ENCODE peak calls at places on chromosomes 6 and 20, in six cellular contexts. T is suprapubic skin, B is prostate gland, X is stomach, Y is A549, V is astrocyte. Q is an unnamed sample.
A peak's percentile ranks its signal among the peaks of the same experiment; 100 is the strongest.

GRCh38 chr6:75572072-75572471 is 29.6 kb upstream of the SENP6 start:
- DNase-seq in X (no peak), T (no peak), V (no peak), Y (no peak), B (no peak), Q (no peak)

GRCh38 chr6:30447237-30447636 is 42.1 kb upstream of the HLA-E start:
- DNase-seq in Y (peak; percentile 32), T (no peak), V (no peak), X (no peak), B (no peak), Q (no peak)

GRCh38 chr6:112163295-112164257 is 76.2 kb downstream of the FAM229B start:
- DNase-seq in Y (peak; percentile 35), B (peak; percentile 46), X (peak; percentile 83), V (no peak), T (no peak), Q (peak; percentile 76)

GRCh38 chr6:112030206-112030932 is 23.5 kb upstream of the CCN6 start:
- DNase-seq in Y (no peak), T (no peak), B (no peak), V (no peak), X (no peak), Q (no peak)

GRCh38 chr6:11367638-11368199 is 135.3 kb upstream of the NEDD9 start:
- DNase-seq in X (no peak), V (no peak), B (no peak), T (no peak), Y (peak; percentile 55), Q (no peak)

GRCh38 chr20:60352580-60352979 is 394.4 kb downstream of the CDH26 start:
- DNase-seq in Y (no peak), V (no peak), B (no peak), T (no peak), X (no peak), Q (no peak)

GRCh38 chr6:23180504-23181293 is 611.3 kb downstream of the HDGFL1 start:
- DNase-seq in V (peak; percentile 86), B (peak; percentile 10), Y (no peak), X (peak; percentile 53), T (no peak), Q (peak; percentile 50)

GRCh38 chr6:56951049-56951816 is 3.7 kb upstream of the BEND6 start:
- DNase-seq in Y (no peak), B (no peak), V (no peak), X (no peak), T (no peak), Q (no peak)

GRCh38 chr6:5082487-5083306 is 2.4 kb upstream of the PPP1R3G start:
- DNase-seq in V (peak; percentile 74), B (no peak), T (peak; percentile 85), Y (peak; percentile 61), X (no peak), Q (no peak)

GRCh38 chr6:36386495-36387439 is 702 bp downstream of the ETV7 start:
- DNase-seq in V (peak; percentile 51), T (no peak), B (peak; percentile 30), Y (peak; percentile 15), X (peak; percentile 43), Q (peak; percentile 63)
- H3K4me3 ChIP-seq in V (peak overlapping the region; percentile 65), T (peak overlapping the region; percentile 75), B (peak overlapping the region; percentile 45), Y (peak overlapping the region; percentile 34), X (peak overlapping the region; percentile 75), Q (peak overlapping the region; percentile 81)

DNA sequence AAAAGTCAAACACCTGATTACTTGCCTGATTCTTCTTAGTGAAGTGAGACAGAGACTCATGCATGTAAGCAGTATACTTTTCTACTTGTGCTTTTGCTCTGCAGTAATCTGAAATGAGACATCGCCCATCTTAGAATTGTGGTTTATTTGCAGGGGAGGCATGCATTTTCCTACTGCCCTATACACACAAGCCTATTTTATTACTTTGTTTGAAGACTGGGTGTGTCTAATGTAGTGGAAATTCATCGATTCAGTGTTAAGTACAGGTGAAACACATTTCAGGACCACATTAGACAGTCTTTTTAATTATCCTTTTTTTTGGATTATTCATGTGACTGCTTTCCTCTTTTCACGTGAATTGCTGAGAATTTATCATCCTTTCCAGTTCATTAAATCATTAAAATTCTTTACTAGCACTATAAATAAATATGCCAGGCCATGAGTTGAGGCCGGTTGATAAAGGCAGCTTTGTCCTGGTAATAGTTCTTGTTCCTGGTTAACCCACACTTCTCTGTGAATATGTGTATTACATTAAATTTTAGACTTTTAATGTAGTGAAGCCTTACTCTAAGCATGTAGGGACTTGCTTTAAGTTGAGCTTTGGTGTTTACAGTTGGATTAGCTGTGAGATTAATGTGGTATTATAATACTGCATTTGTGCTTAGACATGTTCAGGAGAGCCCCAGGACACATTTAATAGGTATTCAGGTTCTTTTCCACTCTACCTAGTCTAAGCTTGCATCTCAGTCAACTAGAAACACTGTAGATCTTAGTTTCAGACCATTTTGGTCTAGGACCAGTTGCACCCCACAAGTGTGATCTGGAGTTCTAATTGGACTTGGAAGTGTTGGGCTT is 10.8 kb upstream of the BTBD3 start:
- DNase-seq in B (no peak), X (no peak), V (peak; percentile 25), Y (no peak), T (no peak), Q (no peak)
- H3K27ac ChIP-seq in B (peak overlapping the region; percentile 28), X (peak overlapping the region; percentile 62), V (no peak overlapping the region), Y (no peak overlapping the region), T (peak overlapping the region; percentile 55), Q (no peak overlapping the region)

DNA sequence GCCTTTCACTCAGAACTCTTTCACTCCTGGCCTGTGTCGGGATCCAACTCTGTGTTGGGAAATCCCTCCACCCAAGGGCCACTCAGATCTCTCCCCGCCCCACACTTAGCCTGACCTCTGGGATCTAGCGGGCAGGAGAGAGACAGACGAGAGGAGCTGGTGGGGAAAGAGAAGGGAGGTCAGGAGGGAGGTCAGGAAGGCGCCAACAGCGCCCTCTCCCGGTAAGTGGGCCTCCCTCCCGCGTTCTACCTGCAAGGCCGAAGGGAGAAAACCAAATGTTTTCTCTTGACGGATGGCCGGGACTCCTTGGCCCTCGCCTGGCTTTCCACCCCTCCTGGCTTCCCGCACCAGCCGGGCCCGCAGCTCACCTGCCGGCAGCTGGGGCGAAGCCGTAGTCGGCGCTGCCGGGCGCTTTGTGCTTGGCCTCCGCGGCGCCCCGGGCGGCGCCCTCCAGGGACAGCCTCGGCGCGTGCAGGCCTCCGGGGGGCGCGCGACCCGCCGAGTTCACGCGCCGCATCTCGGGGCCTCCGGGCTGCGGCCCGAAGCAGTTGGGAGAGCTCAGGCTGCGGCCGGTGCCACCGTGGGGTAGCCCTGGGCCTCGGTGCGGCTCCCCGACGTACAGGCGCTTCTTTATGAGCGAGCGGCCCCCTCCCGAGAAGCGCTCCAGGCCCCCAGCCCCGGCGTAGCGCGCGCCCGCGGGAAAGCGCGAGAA is 38.2 kb downstream of the C6orf132 start:
- DNase-seq in X (peak; percentile 59), Y (no peak), V (no peak), T (no peak), B (no peak), Q (peak; percentile 89)
- H3K4me1 ChIP-seq in X (peaks cover 74% of the 10 kb centered on the region), Y (peaks cover 24% of the 10 kb centered on the region), V (peaks cover 23% of the 10 kb centered on the region), T (peaks cover 65% of the 10 kb centered on the region), B (peaks cover 14% of the 10 kb centered on the region), Q (peaks cover 45% of the 10 kb centered on the region)

GRCh38 chr6:46651006-46651405 is 1.6 kb downstream of the CYP39A1 start:
- DNase-seq in B (no peak), X (no peak), Y (no peak), V (no peak), T (no peak), Q (no peak)
- H3K4me3 ChIP-seq in B (peak overlapping the region; percentile 81), X (peak overlapping the region; percentile 92), Y (no peak overlapping the region), V (no peak overlapping the region), T (peak overlapping the region; percentile 91), Q (peak overlapping the region; percentile 93)

DNA sequence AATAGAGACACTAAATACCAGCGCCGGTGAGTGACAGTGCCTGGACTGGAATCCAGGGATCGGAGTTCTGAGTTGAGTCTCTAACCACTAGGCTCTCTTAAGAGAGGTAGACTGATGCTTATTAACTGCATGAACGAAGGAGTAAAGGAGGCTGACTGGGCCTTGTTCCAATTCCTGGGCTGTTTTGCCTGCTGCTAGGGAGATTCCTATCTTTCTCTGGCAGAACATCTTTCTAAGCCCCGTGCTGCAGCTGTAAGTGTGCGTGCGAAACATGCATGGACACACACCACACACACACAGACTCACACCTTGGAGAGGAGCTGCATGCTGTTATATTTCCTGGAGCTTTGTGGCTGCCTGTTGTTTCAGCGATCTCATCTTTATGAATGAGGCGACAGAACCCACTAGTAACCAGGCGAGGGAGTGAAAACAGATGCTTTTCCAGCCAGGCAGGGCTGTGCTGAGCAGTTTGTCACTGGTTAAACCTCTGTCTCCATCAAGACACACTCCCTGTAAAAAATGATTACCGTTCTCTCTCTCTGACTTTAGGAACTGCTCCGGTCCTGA is 157.3 kb upstream of the ZNF217 start:
- DNase-seq in B (peak; percentile 59), X (peak; percentile 25), V (peak; percentile 86), Y (no peak), T (no peak), Q (no peak)
- H3K27ac ChIP-seq in B (peak overlapping the region; percentile 69), X (peak overlapping the region; percentile 76), V (peak overlapping the region; percentile 87), Y (peak overlapping the region; percentile 86), T (peak overlapping the region; percentile 71), Q (peak overlapping the region; percentile 59)

Q was measured in lower lobe of right lung.